ENCODE peak calls at places on chromosomes 2 and 18, in seven cellular contexts. W is activated gamma-delta T cell; G is HL-60; N is LoVo; A is NCI-H146; O is HS-5; I is activated CD8-positive, alpha-beta memory T cell treated with anti-CD3 and anti-CD28 coated beads, Interleukin-2, amount 50 U/mL, for 48 hours. Q is an unnamed sample.

GRCh38 chr2:112143150-112143549 is 5.0 kb downstream of the FBLN7 start:
- DNase-seq in N (no peak), A (no peak), O (no peak), I (no peak), G (no peak), W (no peak), Q (no peak)

GRCh38 chr2:46009315-46009714 is 287.9 kb upstream of the EPAS1 start:
- DNase-seq in W (no peak), G (no peak), A (no peak), N (no peak), I (no peak), O (no peak), Q (no peak)

GRCh38 chr18:9922592-9923308 is 8.9 kb downstream of the VAPA start:
- DNase-seq in A (no peak), W (no peak), G (no peak), I (no peak), O (no peak), N (no peak), Q (no peak)

GRCh38 chr2:99337164-99337930 is at the start of gene EIF5B:
- DNase-seq in I (peak), W (peak), A (peak), O (peak), N (peak), G (peak), Q (peak)

GRCh38 chr2:240384711-240385450 is 50.6 kb upstream of the GPC1 start:
- DNase-seq in G (no peak), O (no peak), I (no peak), W (no peak), N (no peak), A (no peak), Q (no peak)

GRCh38 chr18:43043626-43044025 is 71.9 kb downstream of the RIT2 start:
- DNase-seq in N (no peak), G (no peak), A (no peak), W (no peak), O (no peak), I (no peak), Q (no peak)

GRCh38 chr2:239288951-239289481 is 111.8 kb downstream of the HDAC4 start:
- DNase-seq in I (no peak), O (no peak), G (no peak), W (no peak), A (no peak), N (no peak), Q (no peak)

GRCh38 chr2:180225118-180225517 is 218.0 kb upstream of the CWC22 start:
- DNase-seq in I (no peak), G (no peak), A (no peak), W (no peak), O (no peak), N (no peak), Q (no peak)

GRCh38 chr2:192194866-192195547 is at the start of gene TMEFF2:
- DNase-seq in N (no peak), O (peak), G (no peak), I (peak), A (peak), W (no peak), Q (no peak)

GRCh38 chr2:195363496-195363895 is 293.5 kb upstream of the SLC39A10 start:
- DNase-seq in A (no peak), G (no peak), I (no peak), W (no peak), N (no peak), O (peak), Q (no peak)

GRCh38 chr2:174959787-174960186 is 45.4 kb downstream of the CHN1 start:
- DNase-seq in I (no peak), A (no peak), G (no peak), W (no peak), N (no peak), O (no peak), Q (no peak)

GRCh38 chr18:47490882-47491281 is 239.4 kb upstream of the SKOR2 start:
- DNase-seq in G (no peak), N (no peak), W (no peak), O (no peak), I (no peak), A (no peak), Q (no peak)

GRCh38 chr18:75554644-75555043 is 127.1 kb upstream of the SMIM21 start:
- DNase-seq in I (no peak), N (no peak), O (no peak), A (no peak), W (no peak), G (no peak), Q (no peak)

GRCh38 chr18:24043403-24043802 is 28.8 kb downstream of the TTC39C start:
- DNase-seq in O (no peak), N (no peak), A (no peak), I (no peak), W (no peak), G (no peak), Q (no peak)

GRCh38 chr2:20744366-20745335 is 77.7 kb downstream of the GDF7 start:
- DNase-seq in N (no peak), G (no peak), A (no peak), W (no peak), I (no peak), O (no peak), Q (no peak)

GRCh38 chr2:30217644-30218361 is 13.5 kb upstream of the LBH start:
- DNase-seq in I (peak), N (peak), W (no peak), O (no peak), G (no peak), A (peak), Q (no peak)

GRCh38 chr2:234772775-234773064 is 179.1 kb upstream of the SH3BP4 start:
- DNase-seq in A (peak), G (no peak), I (no peak), W (no peak), O (no peak), N (no peak), Q (no peak)